ENCODE peak calls at places on chromosomes 5 and 9, in four cellular contexts. A is H1, Z is PC-3, Y is Caco-2. D is an unnamed sample. For H3K36me3, the result is how much of the 10 kb centered on the place peaks cover.

GRCh38 chr9:114387678-114388431 is at the start of gene AKNA:
- DNase-seq in A (no peak), Z (no peak), Y (no peak), D (no peak)

GRCh38 chr5:14101922-14102321 is 41.2 kb upstream of the TRIO start:
- DNase-seq in A (no peak), Z (no peak), Y (no peak), D (no peak)

GRCh38 chr5:97162045-97162444 is 19.6 kb upstream of the LIX1 start:
- DNase-seq in A (no peak), Z (peak), Y (peak), D (peak)

GRCh38 chr5:87576867-87577266 is 164.1 kb upstream of the CCNH start:
- DNase-seq in A (no peak), Z (no peak), Y (no peak), D (no peak)

GRCh38 chr5:172920447-172920849 is 38.8 kb upstream of the RPL26L1 start:
- DNase-seq in A (no peak), Z (peak), Y (no peak), D (peak)

GRCh38 chr5:16271851-16272250 is 92.3 kb upstream of the MARCHF11 start:
- DNase-seq in A (no peak), Z (no peak), Y (peak), D (no peak)

GRCh38 chr5:65774346-65774745 is 52.3 kb downstream of the NLN start:
- DNase-seq in A (no peak), Z (peak), Y (no peak), D (peak)

GRCh38 chr5:150186137-150186536 is 3.7 kb upstream of the SLC6A7 start:
- DNase-seq in A (no peak), Z (no peak), Y (no peak), D (no peak)

GRCh38 chr9:30723656-30724055 is 1660.8 kb upstream of the ACO1 start:
- DNase-seq in A (no peak), Z (no peak), Y (no peak), D (peak)

GRCh38 chr9:16521868-16522381 is 348.5 kb downstream of the BNC2 start:
- DNase-seq in A (no peak), Z (peak), Y (no peak), D (peak)

GRCh38 chr9:37201581-37201980 is 81.2 kb downstream of the ZCCHC7 start:
- DNase-seq in A (no peak), Z (no peak), Y (no peak), D (no peak)

GRCh38 chr9:132556701-132557100 is 25.7 kb upstream of the BARHL1 start:
- DNase-seq in A (no peak), Z (no peak), Y (no peak), D (no peak)

GRCh38 chr5:128684951-128685350 is 146.9 kb upstream of the FBN2 start:
- DNase-seq in A (no peak), Z (no peak), Y (no peak), D (no peak)

GRCh38 chr9:137646341-137646740 is 27.5 kb downstream of the EHMT1 start:
- DNase-seq in A (no peak), Z (no peak), Y (no peak), D (no peak)

GRCh38 chr9:71767421-71768321 is 642 bp downstream of the CEMIP2 start:
- DNase-seq in A (no peak), Z (no peak), Y (no peak), D (no peak)

DNA sequence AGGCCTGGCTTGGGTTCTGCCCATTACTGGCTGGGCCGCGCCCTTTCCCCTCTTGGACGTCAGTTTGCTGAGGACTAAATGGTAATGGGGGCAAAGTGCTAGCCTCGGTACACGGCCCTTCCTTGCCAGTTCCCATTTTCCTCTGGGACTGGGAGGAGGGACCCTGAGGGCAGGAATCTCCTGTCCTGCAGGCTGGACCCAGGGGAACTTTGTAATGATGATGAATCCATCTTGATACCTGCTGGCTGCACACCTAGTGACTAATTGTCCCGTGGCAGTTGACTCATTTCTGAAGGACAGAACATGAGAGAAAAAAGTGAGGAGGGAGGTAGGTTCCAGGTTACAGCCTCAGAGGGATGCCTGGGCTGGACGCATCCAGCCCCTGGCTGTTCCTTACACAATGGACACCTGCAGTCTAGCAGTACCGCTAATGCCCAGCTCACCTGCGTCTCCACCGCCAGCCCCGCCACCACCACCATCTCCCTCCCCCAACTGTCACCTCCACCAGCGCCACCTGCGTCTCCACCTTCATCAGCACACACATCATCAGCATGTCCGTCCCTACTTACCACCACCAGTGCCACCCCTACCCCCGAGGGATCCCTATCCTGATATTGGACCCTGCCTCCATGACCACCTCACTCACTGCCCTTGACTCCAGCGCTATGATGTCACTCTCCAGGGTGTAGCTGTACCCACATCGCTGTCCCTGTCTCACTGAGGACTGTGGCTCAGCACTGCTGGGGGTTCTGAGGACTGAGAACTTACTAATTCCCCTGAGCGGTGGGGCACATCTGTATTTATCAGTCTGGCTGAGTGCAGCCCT is 4.3 kb downstream of the CDHR2 start:
- DNase-seq in A (no peak), Z (peak), Y (no peak), D (no peak)
- TF ChIP-seq CTCF in A (no peak), Z (no peak), Y (no peak), D (no peak)

DNA sequence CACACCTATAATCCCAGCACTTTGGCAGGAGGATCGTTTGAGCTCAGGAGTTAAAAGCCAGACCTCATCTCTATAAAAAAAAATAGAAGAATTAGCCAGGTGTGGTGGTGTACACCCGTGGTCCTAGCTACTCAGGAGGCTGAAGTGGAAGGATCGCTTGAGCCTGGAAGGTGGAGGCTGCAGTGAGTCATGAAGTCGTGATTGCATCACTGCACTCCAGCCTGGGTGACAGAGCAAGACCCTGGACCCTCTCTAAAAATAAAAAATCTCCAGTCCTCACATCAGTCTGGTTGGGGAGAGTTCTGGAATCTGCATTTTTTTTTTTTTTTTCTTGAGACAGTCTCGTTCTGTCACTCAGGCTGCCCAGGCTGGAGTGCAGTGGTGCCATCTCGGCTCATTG is 9.3 kb downstream of the FPGS start:
- DNase-seq in A (no peak), Z (no peak), Y (no peak), D (no peak)
- H3K36me3 ChIP-seq in A (under half), Z (under half), Y (under half), D (under half)

GRCh38 chr5:58460727-58461286 is 921 bp upstream of the PLK2 start:
- DNase-seq in A (peak), Z (peak), Y (peak), D (no peak)
- H3K4me3 ChIP-seq in A (peak), Z (peak), Y (peak), D (peak)

GRCh38 chr5:58502032-58502431 is 10.8 kb downstream of the GAPT start:
- DNase-seq in A (no peak), Z (no peak), Y (peak), D (no peak)

GRCh38 chr5:58499231-58499630 is 8.0 kb downstream of the GAPT start:
- DNase-seq in A (no peak), Z (no peak), Y (no peak), D (no peak)

GRCh38 chr5:58499951-58500350 is 8.7 kb downstream of the GAPT start:
- DNase-seq in A (no peak), Z (peak), Y (no peak), D (no peak)

GRCh38 chr5:58496488-58496887 is 5.3 kb downstream of the GAPT start:
- DNase-seq in A (no peak), Z (no peak), Y (no peak), D (no peak)

DNA sequence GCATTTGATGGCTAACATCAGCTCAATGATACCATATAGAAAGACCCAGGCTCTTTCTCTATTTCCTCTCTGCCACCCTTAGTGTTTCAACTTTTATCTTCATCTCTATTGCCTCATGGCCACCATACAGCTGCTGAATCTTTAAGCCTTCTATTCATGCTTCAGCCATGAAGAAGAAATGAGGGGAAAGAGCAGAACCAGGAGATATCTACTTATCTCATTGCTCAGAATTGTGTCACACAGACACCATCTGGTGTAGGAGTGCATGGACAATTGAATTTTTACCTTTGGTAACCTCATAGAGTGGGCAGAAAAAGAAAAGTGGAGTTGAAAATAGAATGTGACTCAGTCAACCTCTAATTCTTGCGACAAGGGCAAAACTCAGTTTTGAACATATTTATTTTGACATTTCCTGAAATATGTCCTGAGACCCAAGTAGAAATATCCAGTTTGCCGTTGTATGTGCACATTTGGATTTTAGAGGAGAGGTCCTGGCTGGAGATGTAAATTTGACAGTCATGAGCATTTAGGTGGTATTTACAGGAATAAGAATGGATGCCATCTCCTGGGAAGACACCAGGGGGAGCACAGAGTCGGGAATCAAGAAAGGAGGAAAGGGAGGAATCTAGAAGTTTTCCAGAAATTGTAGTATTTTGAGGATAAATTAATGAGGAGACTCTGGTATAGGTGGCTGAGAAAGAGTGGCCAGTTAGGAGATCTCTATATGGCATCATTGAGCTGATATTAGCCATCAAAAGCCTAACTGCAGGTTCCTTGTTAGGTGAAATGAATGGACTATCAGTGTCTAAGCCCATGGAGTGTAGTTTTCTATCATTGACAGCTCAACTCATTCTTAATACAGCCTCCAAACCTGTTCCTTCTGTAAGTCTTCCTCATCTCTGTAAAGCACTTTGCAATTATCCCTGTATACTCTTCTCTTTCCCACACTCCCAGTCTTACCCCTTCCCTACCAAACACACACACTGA is 7.0 kb downstream of the GAPT start:
- DNase-seq in A (peak), Z (peak), Y (peak), D (no peak)
- TF ChIP-seq CTCF in A (peak), Z (peak), Y (peak), D (peak)

GRCh38 chr5:154813736-154814135 is 36.7 kb downstream of the FAXDC2 start:
- DNase-seq in A (no peak), Z (no peak), Y (no peak), D (no peak)
- H3K36me3 ChIP-seq in A (under half), Z (under half), Y (under half), D (under half)

D was measured in kidney epithelial cell.